ENCODE peak calls at places on chromosomes 1 and 21, in five cellular contexts. A is left ventricle myocardium inferior; N is bronchial epithelial cell; P is esophagus muscularis mucosa; X is CD8-positive, alpha-beta T cell. V is an unnamed sample.

GRCh38 chr1:112672842-112673241 is 1.6 kb upstream of the MOV10 start:
- DNase-seq in N (no peak), X (no peak), A (no peak), P (no peak), V (no peak)

GRCh38 chr1:179023946-179024345 is 1.7 kb upstream of the FAM20B start:
- DNase-seq in N (no peak), A (no peak), P (no peak), X (no peak), V (no peak)

GRCh38 chr1:235657747-235658526 is 8.4 kb upstream of the GNG4 start:
- DNase-seq in N (no peak), P (peak), A (no peak), X (no peak), V (no peak)

GRCh38 chr1:12059722-12060464 is 3.2 kb upstream of the TNFRSF8 start:
- DNase-seq in P (no peak), A (no peak), X (no peak), N (no peak), V (no peak)

GRCh38 chr1:107140703-107141490 is at the start of gene NTNG1:
- DNase-seq in P (no peak), N (peak), X (peak), A (no peak), V (no peak)

GRCh38 chr1:92923664-92924063 is 37.6 kb downstream of the DIPK1A start:
- DNase-seq in X (no peak), A (no peak), N (no peak), P (no peak), V (no peak)

GRCh38 chr1:112141923-112142322 is 152.5 kb upstream of the KCND3 start:
- DNase-seq in P (no peak), X (no peak), A (peak), N (no peak), V (no peak)

GRCh38 chr1:7252411-7253117 is 467.3 kb downstream of the CAMTA1 start:
- DNase-seq in X (no peak), A (no peak), N (no peak), P (peak), V (no peak)

GRCh38 chr1:114342376-114342775 is 168.6 kb downstream of the TRIM33 start:
- DNase-seq in P (peak), X (peak), A (no peak), N (no peak), V (no peak)

GRCh38 chr21:38861989-38862683 is 56.4 kb downstream of the ETS2 start:
- DNase-seq in X (no peak), P (no peak), N (no peak), A (no peak), V (no peak)

GRCh38 chr1:206556047-206556747 is 48.9 kb downstream of the RASSF5 start:
- DNase-seq in X (peak), N (peak), A (no peak), P (no peak), V (no peak)

GRCh38 chr1:8463144-8463927 is 145.4 kb downstream of the SLC45A1 start:
- DNase-seq in N (peak), A (no peak), X (no peak), P (no peak), V (no peak)

GRCh38 chr1:91513160-91513559 is 12.5 kb downstream of the CDC7 start:
- DNase-seq in N (peak), P (no peak), A (no peak), X (no peak), V (no peak)

GRCh38 chr1:1517973-1518620 is 6.1 kb downstream of the ATAD3A start:
- DNase-seq in A (no peak), N (no peak), P (no peak), X (no peak), V (no peak)

GRCh38 chr1:220841293-220841692 is 38.0 kb upstream of the HLX start:
- DNase-seq in X (no peak), P (no peak), A (no peak), N (no peak), V (no peak)

GRCh38 chr21:29335720-29336119 is 37.0 kb downstream of the BACH1 start:
- DNase-seq in X (no peak), A (no peak), N (peak), P (no peak), V (no peak)
- TF ChIP-seq CTCF in X (no peak), A (no peak), N (no peak), P (no peak), V (no peak)

GRCh38 chr1:18417317-18418269 is 63.1 kb upstream of the KLHDC7A start:
- DNase-seq in A (no peak), N (no peak), P (no peak), X (no peak), V (no peak)
- TF ChIP-seq CTCF in A (no peak), N (no peak), P (no peak), X (no peak), V (no peak)

GRCh38 chr1:37887986-37888700 is 28.8 kb upstream of the MTF1 start:
- DNase-seq in N (no peak), P (no peak), A (no peak), X (no peak), V (no peak)

GRCh38 chr1:37892151-37893047 is 33.0 kb upstream of the MTF1 start:
- DNase-seq in X (no peak), N (no peak), A (no peak), P (no peak), V (peak)

GRCh38 chr1:37890378-37891014 is 31.1 kb upstream of the MTF1 start:
- DNase-seq in N (peak), X (no peak), P (no peak), A (no peak), V (peak)
- TF ChIP-seq CTCF in N (peak), X (peak), P (peak), A (peak), V (peak)

DNA sequence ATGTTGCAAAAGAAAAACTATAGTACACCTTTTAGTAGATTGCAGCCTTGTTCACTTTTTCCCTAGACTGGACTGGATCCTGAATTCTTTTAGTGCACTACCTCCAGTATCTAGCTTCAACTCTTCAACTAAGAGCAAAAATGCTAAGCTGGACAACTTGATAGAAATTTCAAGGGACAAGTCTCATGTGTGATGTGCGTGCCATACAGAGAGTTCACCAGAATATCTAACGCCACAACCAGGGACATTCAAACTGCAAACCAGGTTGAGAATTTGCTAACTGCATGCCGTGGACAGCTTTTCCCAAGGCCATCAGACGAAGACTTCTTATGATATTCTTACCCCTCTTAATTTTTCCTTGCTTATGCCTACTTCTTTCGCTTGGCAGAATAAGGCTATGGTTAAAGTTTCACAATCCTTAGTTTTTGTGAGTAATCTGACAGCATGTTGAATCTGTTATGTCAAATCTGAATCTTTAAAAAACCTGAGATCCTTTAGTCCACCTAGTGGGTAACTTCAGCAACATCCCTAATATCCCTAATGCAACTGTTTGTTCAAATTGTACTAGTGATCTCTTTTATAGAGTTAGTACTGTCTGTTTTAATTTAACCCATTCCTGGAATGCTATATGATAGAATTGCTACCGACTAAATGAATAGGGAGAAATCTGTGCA is 66.4 kb downstream of the DDAH1 start:
- DNase-seq in A (no peak), P (no peak), X (no peak), N (peak), V (no peak)
- TF ChIP-seq CTCF in A (peak), P (peak), X (no peak), N (peak), V (peak)

GRCh38 chr1:90356991-90357390 is 360.1 kb downstream of the BARHL2 start:
- DNase-seq in X (no peak), N (no peak), P (no peak), A (no peak), V (no peak)
- TF ChIP-seq CTCF in X (no peak), N (no peak), P (no peak), A (no peak), V (no peak)

V was measured in AG09309.